ENCODE peak calls at places on chromosome 16, in eight cellular contexts. F, Z, V, R, Y, K, I and J are unnamed samples.

GRCh38 chr16:89149386-89149785 is 22.2 kb upstream of the CDH15 start:
- DNase-seq in F (no peak), Z (no peak), V (no peak), R (no peak), Y (no peak), K (no peak), I (no peak), J (no peak)

GRCh38 chr16:48013476-48013875 is 142.3 kb downstream of the ABCC12 start:
- DNase-seq in F (peak; percentile 67), Z (no peak), V (peak; percentile 53), R (peak; percentile 88), Y (no peak), K (peak; percentile 90), I (peak; percentile 86), J (peak; percentile 76)

GRCh38 chr16:87724490-87725291 is 41.1 kb downstream of the KLHDC4 start:
- DNase-seq in F (no peak), Z (no peak), V (no peak), R (no peak), Y (no peak), K (no peak), I (no peak), J (no peak)

GRCh38 chr16:55944377-55944802 is 69.2 kb upstream of the CES5A start:
- DNase-seq in F (peak; percentile 27), Z (peak; percentile 79), V (peak; percentile 49), R (peak; percentile 59), Y (peak; percentile 24), K (peak; percentile 19), I (peak; percentile 9), J (peak; percentile 77)

GRCh38 chr16:3659200-3659599 is 4.7 kb downstream of the DNASE1 start:
- DNase-seq in F (peak; percentile 14), Z (no peak), V (no peak), R (no peak), Y (no peak), K (no peak), I (no peak), J (peak; percentile 29)

GRCh38 chr16:13756411-13756810 is 163.5 kb upstream of the ERCC4 start:
- DNase-seq in F (no peak), Z (peak; percentile 93), V (no peak), R (no peak), Y (no peak), K (no peak), I (no peak), J (no peak)

GRCh38 chr16:77450790-77451487 is 16.1 kb upstream of the ADAMTS18 start:
- DNase-seq in F (no peak), Z (no peak), V (no peak), R (no peak), Y (peak; percentile 6), K (no peak), I (no peak), J (no peak)

GRCh38 chr16:1678500-1679098 is 520 bp downstream of the JPT2 start:
- DNase-seq in F (peak; percentile 27), Z (peak; percentile 41), V (no peak), R (peak; percentile 48), Y (no peak), K (peak; percentile 56), I (no peak), J (peak; percentile 44)

GRCh38 chr16:55056585-55057520 is 126.2 kb downstream of the IRX5 start:
- DNase-seq in F (no peak), Z (peak; percentile 84), V (no peak), R (no peak), Y (no peak), K (no peak), I (no peak), J (no peak)

GRCh38 chr16:28063047-28063521 is 430 bp downstream of the GSG1L start:
- DNase-seq in F (peak; percentile 20), Z (peak; percentile 63), V (no peak), R (no peak), Y (no peak), K (no peak), I (no peak), J (peak; percentile 32)

GRCh38 chr16:28061702-28062101 is 1.8 kb downstream of the GSG1L start:
- DNase-seq in F (no peak), Z (no peak), V (no peak), R (no peak), Y (no peak), K (no peak), I (no peak), J (no peak)

GRCh38 chr16:28064150-28064549 is 636 bp upstream of the GSG1L start:
- DNase-seq in F (no peak), Z (no peak), V (no peak), R (no peak), Y (no peak), K (no peak), I (no peak), J (no peak)

GRCh38 chr16:28063611-28064061 is at the start of gene GSG1L:
- DNase-seq in F (no peak), Z (peak; percentile 67), V (no peak), R (no peak), Y (no peak), K (no peak), I (no peak), J (no peak)

GRCh38 chr16:28062261-28063046 is 1.1 kb downstream of the GSG1L start:
- DNase-seq in F (no peak), Z (no peak), V (no peak), R (no peak), Y (no peak), K (no peak), I (no peak), J (no peak)
- H3K4me3 ChIP-seq in F (no peak overlapping the region), Z (peak overlapping the region; percentile 52), V (no peak overlapping the region), R (no peak overlapping the region), Y (no peak overlapping the region), K (no peak overlapping the region), I (no peak overlapping the region), J (no peak overlapping the region)

GRCh38 chr16:53740933-53741531 is 37.1 kb downstream of the FTO start:
- DNase-seq in F (no peak), Z (no peak), V (no peak), R (no peak), Y (no peak), K (no peak), I (no peak), J (no peak)
- H3K4me2 ChIP-seq in F (no peak overlapping the region), Z (no peak overlapping the region), V (no peak overlapping the region), R (no peak overlapping the region), Y (no peak overlapping the region), K (no peak overlapping the region), I (peak overlapping the region; percentile 71), J (no peak overlapping the region)

DNA sequence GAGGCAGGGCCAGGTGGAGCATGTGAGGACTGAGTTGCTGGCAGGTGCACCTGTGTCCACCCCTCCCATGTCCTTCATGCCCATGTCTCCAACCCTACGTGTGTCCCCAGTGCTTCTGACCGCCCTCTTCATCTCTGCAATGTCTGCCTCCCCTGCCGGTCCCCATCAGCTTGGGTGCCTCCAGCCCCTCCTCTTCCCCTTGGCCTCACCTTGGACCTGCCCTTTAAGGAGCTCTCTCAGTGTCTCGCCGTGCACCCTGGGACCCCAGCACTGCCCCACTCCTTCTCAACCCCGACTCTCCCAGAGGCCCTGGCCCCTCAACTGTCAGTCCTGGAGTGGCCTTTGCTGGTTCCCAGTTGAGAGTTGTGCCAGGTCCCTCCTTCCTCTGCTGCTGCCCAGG is 15.0 kb downstream of the RIPOR1 start:
- DNase-seq in F (no peak), Z (no peak), V (no peak), R (no peak), Y (no peak), K (no peak), I (no peak), J (no peak)
- H3K36me3 ChIP-seq in F (peaks cover 22% of the 10 kb centered on the region), Z (no peaks in the 10 kb centered on the region), V (no peaks in the 10 kb centered on the region), R (peaks cover 12% of the 10 kb centered on the region), Y (no peaks in the 10 kb centered on the region), K (peaks cover 7% of the 10 kb centered on the region), I (peaks cover 44% of the 10 kb centered on the region), J (peaks cover 49% of the 10 kb centered on the region)

DNA sequence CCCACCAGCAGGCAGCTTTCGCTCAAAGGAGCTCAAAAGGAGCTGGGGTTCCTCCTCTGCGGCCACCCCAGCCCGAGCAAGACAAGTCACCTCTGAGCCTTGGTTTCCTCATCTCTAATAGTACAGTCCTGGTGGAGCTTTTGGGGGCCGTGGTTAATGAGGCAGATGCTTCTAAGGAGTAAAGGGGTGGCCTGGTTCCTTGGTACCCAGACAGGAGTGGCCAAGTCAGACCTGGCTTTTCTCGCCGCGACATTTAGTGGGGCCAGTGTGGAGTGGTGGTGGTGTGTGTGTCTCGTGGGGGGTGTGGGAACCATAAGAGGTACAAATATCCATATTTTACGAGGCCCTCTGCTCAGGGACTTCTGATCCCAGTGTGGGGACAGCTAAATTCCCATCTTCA is 6.7 kb downstream of the FOXF1 start:
- DNase-seq in F (no peak), Z (no peak), V (no peak), R (no peak), Y (no peak), K (no peak), I (no peak), J (no peak)
- H3K4me3 ChIP-seq in F (no peak overlapping the region), Z (no peak overlapping the region), V (no peak overlapping the region), R (no peak overlapping the region), Y (no peak overlapping the region), K (no peak overlapping the region), I (no peak overlapping the region), J (peak overlapping the region; percentile 25)

GRCh38 chr16:69057400-69058378 is 47.8 kb upstream of the HAS3 start:
- DNase-seq in F (peak; percentile 92), Z (no peak), V (peak; percentile 48), R (peak; percentile 93), Y (peak; percentile 27), K (peak; percentile 89), I (no peak), J (peak; percentile 80)
- H3K4me2 ChIP-seq in F (peak overlapping the region; percentile 60), Z (no peak overlapping the region), V (peak overlapping the region; percentile 65), R (peak overlapping the region; percentile 76), Y (no peak overlapping the region), K (no peak overlapping the region), I (peak overlapping the region; percentile 81), J (no peak overlapping the region)